ENCODE peak calls at places on chromosomes 6 and 20, in five cellular contexts. X is fibroblast of the aortic adventitia, B is fibroblast of mammary gland, U is psoas muscle, Q is AG10803. D is an unnamed sample.

GRCh38 chr6:87282743-87283142 is 39.6 kb upstream of the SMIM8 start:
- DNase-seq in B (no peak), U (no peak), Q (peak), X (peak), D (no peak)

GRCh38 chr20:6489361-6490154 is 277.9 kb upstream of the BMP2 start:
- DNase-seq in Q (peak), X (no peak), U (no peak), B (no peak), D (no peak)

GRCh38 chr6:1667012-1667804 is 57.5 kb downstream of the FOXC1 start:
- DNase-seq in X (no peak), B (peak), U (no peak), Q (peak), D (no peak)

GRCh38 chr6:136344420-136344819 is 54.8 kb upstream of the BCLAF1 start:
- DNase-seq in B (peak), X (peak), Q (peak), U (no peak), D (no peak)

GRCh38 chr6:132405143-132405915 is 4.1 kb upstream of the MOXD1 start:
- DNase-seq in B (peak), X (peak), U (no peak), Q (peak), D (no peak)

GRCh38 chr6:27894839-27895762 is 17.1 kb downstream of the OR2B2 start:
- DNase-seq in X (peak), U (peak), B (peak), Q (peak), D (no peak)

GRCh38 chr6:37513576-37513975 is 13.9 kb upstream of the CCDC167 start:
- DNase-seq in B (no peak), X (no peak), Q (no peak), U (no peak), D (no peak)

GRCh38 chr20:7411075-7411474 is 529.2 kb downstream of the HAO1 start:
- DNase-seq in Q (no peak), X (no peak), B (no peak), U (no peak), D (no peak)

GRCh38 chr6:54020311-54020710 is 90.9 kb upstream of the MLIP start:
- DNase-seq in X (no peak), U (no peak), B (no peak), Q (no peak), D (no peak)

GRCh38 chr6:144873653-144874378 is 588.7 kb downstream of the UTRN start:
- DNase-seq in U (no peak), X (no peak), Q (no peak), B (peak), D (no peak)

GRCh38 chr6:21731411-21732031 is 138.0 kb downstream of the SOX4 start:
- DNase-seq in U (no peak), X (peak), B (peak), Q (peak), D (no peak)

GRCh38 chr20:44113642-44113945 is 73.4 kb downstream of the JPH2 start:
- DNase-seq in U (no peak), B (no peak), Q (no peak), X (no peak), D (no peak)

GRCh38 chr20:20521736-20522135 is 153.8 kb downstream of the INSM1 start:
- DNase-seq in B (no peak), U (no peak), X (no peak), Q (no peak), D (no peak)

GRCh38 chr20:20517296-20517695 is 149.4 kb downstream of the INSM1 start:
- DNase-seq in Q (no peak), U (no peak), X (no peak), B (no peak), D (no peak)

GRCh38 chr20:20519269-20519668 is 151.4 kb downstream of the INSM1 start:
- DNase-seq in Q (no peak), X (no peak), B (no peak), U (no peak), D (no peak)

GRCh38 chr20:20518263-20518662 is 150.4 kb downstream of the INSM1 start:
- DNase-seq in Q (no peak), B (no peak), U (no peak), X (no peak), D (no peak)

GRCh38 chr20:20520776-20521175 is 152.9 kb downstream of the INSM1 start:
- DNase-seq in U (no peak), X (peak), Q (peak), B (peak), D (no peak)
- H3K4me3 ChIP-seq in U (no peak), X (no peak), Q (no peak), B (no peak), D (no peak)

DNA sequence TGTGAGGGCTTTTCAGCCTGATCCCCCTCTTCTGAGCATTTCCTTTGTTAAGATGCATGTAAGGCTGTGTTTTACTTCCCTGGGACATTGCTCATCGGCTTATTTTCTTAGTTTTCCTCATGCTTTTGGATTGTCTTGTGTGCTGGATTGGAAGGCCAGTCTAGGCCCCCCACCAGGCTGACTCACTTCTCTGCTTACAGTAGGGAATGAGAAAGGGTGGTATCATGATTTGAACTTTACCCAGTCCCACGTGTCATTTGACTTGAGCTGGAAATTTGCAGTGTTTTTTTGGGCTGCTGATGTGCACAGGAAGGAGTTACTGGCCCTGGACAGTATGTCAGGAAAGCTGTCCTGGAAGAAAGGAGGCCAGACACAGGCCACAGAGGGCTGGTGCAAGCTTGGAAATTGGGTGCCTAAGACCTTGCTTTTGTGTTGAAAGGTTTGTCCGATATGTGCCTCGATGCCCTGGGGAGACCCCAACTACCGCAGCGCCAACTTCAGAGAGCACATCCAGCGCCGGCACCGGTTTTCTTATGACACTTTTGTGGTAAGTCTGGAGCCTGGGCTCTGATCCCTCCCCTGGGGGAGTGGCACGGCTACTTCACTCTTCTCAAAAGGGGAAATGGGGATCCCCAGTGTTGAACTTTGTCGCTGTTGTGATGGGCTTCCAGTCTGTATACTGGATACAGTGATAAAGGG is 12.8 kb downstream of the RNF114 start:
- DNase-seq in U (no peak), Q (peak), B (peak), X (peak), D (no peak)
- H3K4me3 ChIP-seq in U (no peak), Q (no peak), B (no peak), X (no peak), D (no peak)

GRCh38 chr6:35774116-35774794 is 2.1 kb upstream of the CLPSL2 start:
- DNase-seq in U (no peak), B (no peak), X (no peak), Q (no peak), D (no peak)

GRCh38 chr6:35778437-35778836 is 2.0 kb downstream of the CLPSL2 start:
- DNase-seq in Q (no peak), U (no peak), B (no peak), X (no peak), D (no peak)

GRCh38 chr6:35777356-35778102 is 1.1 kb downstream of the CLPSL2 start:
- DNase-seq in B (no peak), Q (no peak), X (no peak), U (no peak), D (no peak)

GRCh38 chr6:35775031-35775430 is 1.4 kb upstream of the CLPSL2 start:
- DNase-seq in U (no peak), Q (no peak), X (no peak), B (no peak), D (no peak)

GRCh38 chr6:35776364-35777215 is at the start of gene CLPSL2:
- DNase-seq in U (no peak), X (no peak), Q (no peak), B (no peak), D (no peak)
- H3K4me3 ChIP-seq in U (peak), X (peak), Q (peak), B (peak), D (peak)

DNA sequence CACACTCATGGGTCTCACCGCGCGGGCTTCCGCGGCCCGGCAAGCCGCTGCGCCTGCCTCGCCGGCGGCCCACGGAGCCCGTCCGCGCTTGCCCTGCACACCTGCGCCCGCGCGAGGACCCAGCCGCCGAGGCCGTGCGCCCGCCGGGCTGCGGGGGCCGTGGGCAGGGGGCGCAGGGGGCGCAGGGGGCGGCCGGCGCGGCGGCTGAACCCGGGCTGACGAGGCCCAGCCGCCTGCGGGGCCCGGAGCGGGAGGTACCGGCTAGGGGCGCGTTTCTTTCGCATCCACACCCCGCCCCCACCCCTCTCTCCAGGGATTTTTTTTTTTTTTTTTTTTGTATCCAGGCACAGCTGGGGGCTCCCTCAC is 43.8 kb upstream of the OSTM1 start:
- DNase-seq in U (no peak), X (no peak), Q (no peak), B (no peak), D (no peak)
- H3K4me3 ChIP-seq in U (peak), X (peak), Q (peak), B (no peak), D (peak)

DNA sequence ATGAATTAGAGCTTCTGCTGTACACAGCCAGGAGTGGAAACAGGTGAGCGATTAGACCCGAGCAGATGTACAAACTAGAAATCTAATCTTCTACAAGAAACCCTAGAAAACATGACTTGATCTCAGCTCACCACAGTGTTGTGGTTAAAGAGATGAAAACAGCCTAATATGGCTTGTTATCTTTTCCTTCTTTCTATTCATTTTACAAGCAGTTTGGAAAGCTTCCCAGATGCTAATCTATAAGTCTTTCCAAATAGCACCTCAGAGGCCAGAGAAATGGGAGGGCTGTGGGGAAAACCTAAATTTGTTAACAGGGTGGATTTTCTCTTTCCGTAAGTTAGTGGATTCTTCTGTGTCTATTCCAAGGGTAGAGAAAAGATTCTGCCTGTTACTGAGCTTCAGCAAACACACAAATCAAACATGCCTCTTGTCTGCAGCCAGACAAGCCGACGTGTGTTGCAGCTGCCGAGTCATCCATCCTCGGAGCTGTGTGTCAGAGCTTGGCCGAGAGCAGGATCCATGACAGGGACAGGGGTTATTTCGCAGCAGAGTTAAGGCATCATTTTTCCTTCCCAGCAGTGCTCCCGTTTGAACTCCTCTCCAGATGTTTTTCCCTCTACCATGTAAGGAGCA is 560.2 kb downstream of the C6orf118 start:
- DNase-seq in X (peak), B (peak), Q (peak), U (no peak), D (no peak)
- H3K4me3 ChIP-seq in X (no peak), B (no peak), Q (no peak), U (no peak), D (no peak)

DNA sequence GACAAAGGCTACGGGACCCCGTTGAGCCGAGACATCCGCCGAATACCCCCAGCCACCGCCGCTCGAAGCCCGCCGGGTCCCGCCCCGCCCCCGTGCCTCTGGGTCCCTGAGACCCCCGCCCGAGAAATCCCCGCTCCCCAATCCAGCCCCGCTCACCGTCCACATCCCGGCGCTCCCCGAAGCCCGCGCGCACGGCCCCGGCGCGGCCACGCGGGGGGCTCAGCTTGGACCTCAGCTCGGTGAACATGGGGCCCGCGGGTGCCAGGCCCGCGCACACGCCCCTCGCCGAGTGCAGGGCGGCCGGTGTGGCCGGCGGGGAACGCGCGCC is 257 bp downstream of the SAMD10 start:
- DNase-seq in Q (no peak), U (no peak), B (no peak), X (no peak), D (no peak)
- H3K4me3 ChIP-seq in Q (peak), U (peak), B (peak), X (peak), D (peak)

GRCh38 chr6:137488736-137489409 is 5.3 kb downstream of the OLIG3 start:
- DNase-seq in B (no peak), U (no peak), X (no peak), Q (no peak), D (no peak)
- H3K4me3 ChIP-seq in B (no peak), U (peak), X (no peak), Q (no peak), D (peak)